ENCODE peak calls at places on chromosomes 13 and 19, in four cellular contexts. B, H, T and E are unnamed samples.

GRCh38 chr13:86813198-86813597 is 858.0 kb upstream of the SLITRK5 start:
- DNase-seq in B (no peak), H (no peak), T (no peak), E (no peak)

GRCh38 chr13:101425623-101426022 is 9.3 kb upstream of the NALCN start:
- DNase-seq in B (no peak), H (no peak), T (no peak), E (no peak)

GRCh38 chr13:51849145-51850101 is 4.4 kb upstream of the TMEM272 start:
- DNase-seq in B (no peak), H (no peak), T (no peak), E (no peak)

GRCh38 chr19:55160128-55160985 is 2.8 kb upstream of the TNNI3 start:
- DNase-seq in B (peak; percentile 53), H (peak; percentile 63), T (peak; percentile 92), E (peak; percentile 91)

GRCh38 chr19:53158119-53158656 is 665 bp downstream of the ZNF347 start:
- DNase-seq in B (no peak), H (no peak), T (peak; percentile 29), E (no peak)

GRCh38 chr13:111373486-111373885 is 53.0 kb downstream of the TEX29 start:
- DNase-seq in B (no peak), H (no peak), T (peak; percentile 9), E (no peak)

GRCh38 chr13:75795274-75795673 is 159.1 kb downstream of the LMO7 start:
- DNase-seq in B (no peak), H (no peak), T (no peak), E (no peak)

GRCh38 chr19:33796164-33797100 is at the start of gene KCTD15:
- DNase-seq in B (no peak), H (no peak), T (no peak), E (peak; percentile 71)

GRCh38 chr13:89584058-89584457 is 1763.4 kb upstream of the MIR17HG start:
- DNase-seq in B (no peak), H (no peak), T (no peak), E (no peak)

GRCh38 chr19:2119916-2120785 is 23.4 kb downstream of the IZUMO4 start:
- DNase-seq in B (no peak), H (no peak), T (no peak), E (no peak)

GRCh38 chr13:114324334-114324733 is 10.0 kb downstream of the CHAMP1 start:
- DNase-seq in B (no peak), H (no peak), T (no peak), E (no peak)

GRCh38 chr19:32150605-32151004 is 194.8 kb upstream of the ZNF507 start:
- DNase-seq in B (no peak), H (no peak), T (no peak), E (no peak)

GRCh38 chr13:77431449-77431848 is 104.1 kb upstream of the SCEL start:
- DNase-seq in B (no peak), H (no peak), T (no peak), E (no peak)

GRCh38 chr13:24788538-24788937 is 24.6 kb downstream of the RNF17 start:
- DNase-seq in B (no peak), H (no peak), T (no peak), E (no peak)

GRCh38 chr19:1258707-1259205 is 10.4 kb downstream of the MIDN start:
- DNase-seq in B (no peak), H (no peak), T (no peak), E (no peak)

GRCh38 chr19:8126008-8126407 is 23.4 kb downstream of the FBN3 start:
- DNase-seq in B (no peak), H (no peak), T (no peak), E (no peak)

GRCh38 chr19:3338541-3339181 is 27.7 kb upstream of the NFIC start:
- DNase-seq in B (no peak), H (no peak), T (peak; percentile 65), E (peak; percentile 79)

GRCh38 chr13:114054269-114054668 is 78.2 kb downstream of the RASA3 start:
- DNase-seq in B (no peak), H (no peak), T (no peak), E (no peak)

GRCh38 chr13:89936256-89936655 is 1411.2 kb upstream of the MIR17HG start:
- DNase-seq in B (no peak), H (no peak), T (no peak), E (no peak)

GRCh38 chr13:27980280-27980998 is 8.1 kb downstream of the URAD start:
- DNase-seq in B (no peak), H (no peak), T (no peak), E (no peak)

GRCh38 chr19:32828139-32828538 is 41.4 kb downstream of the SLC7A9 start:
- DNase-seq in B (no peak), H (no peak), T (no peak), E (no peak)

GRCh38 chr19:58338825-58339558 is 12.2 kb downstream of the ZSCAN22 start:
- DNase-seq in B (no peak), H (no peak), T (no peak), E (no peak)

GRCh38 chr19:2286402-2287140 is 4.6 kb upstream of the PEAK3 start:
- DNase-seq in B (no peak), H (no peak), T (no peak), E (peak; percentile 9)

GRCh38 chr19:4088975-4089374 is 22.3 kb upstream of the ZBTB7A start:
- DNase-seq in B (no peak), H (no peak), T (no peak), E (no peak)

GRCh38 chr19:41577144-41577830 is 1.3 kb downstream of the CEACAM21 start:
- DNase-seq in B (no peak), H (no peak), T (no peak), E (no peak)

GRCh38 chr13:95784161-95784880 is 107.4 kb downstream of the DNAJC3 start:
- DNase-seq in B (no peak), H (no peak), T (no peak), E (no peak)

GRCh38 chr13:43269037-43269476 is 245.7 kb downstream of the DNAJC15 start:
- DNase-seq in B (no peak), H (no peak), T (peak; percentile 57), E (no peak)